ENCODE peak calls at places on chromosomes 1 and 21, in ten cellular contexts. Z is prostate gland; I is mesenchymal stem cell; V is spleen; Q is sigmoid colon; M is small intestine; J is MM.1S; W is effector memory CD4-positive, alpha-beta T cell; F is uterus; T is fibroblast of lung. K is an unnamed sample. For H3K27me3, the result is how much of the 10 kb centered on the place peaks cover.

GRCh38 chr1:234500269-234500668 is 21.3 kb upstream of the TARBP1 start:
- DNase-seq in Z (no peak), F (peak), J (no peak), I (no peak), T (peak), M (peak), W (no peak), Q (peak), V (no peak), K (peak)

GRCh38 chr1:99886841-99887240 is 36.7 kb downstream of the AGL start:
- DNase-seq in J (no peak), V (no peak), I (no peak), T (no peak), Q (no peak), F (no peak), M (no peak), W (no peak), Z (no peak), K (no peak)

GRCh38 chr1:101314244-101314643 is 77.4 kb downstream of the S1PR1 start:
- DNase-seq in I (peak), V (no peak), Z (no peak), Q (no peak), M (no peak), J (no peak), T (no peak), W (no peak), F (no peak), K (peak)

GRCh38 chr1:91591175-91591968 is 90.7 kb downstream of the CDC7 start:
- DNase-seq in W (no peak), J (peak), M (peak), Z (no peak), I (no peak), T (no peak), V (no peak), F (no peak), Q (no peak), K (no peak)

GRCh38 chr1:7885513-7886298 is 32.8 kb upstream of the UTS2 start:
- DNase-seq in I (no peak), Q (no peak), W (no peak), F (peak), M (peak), J (no peak), Z (no peak), V (no peak), T (no peak), K (no peak)

GRCh38 chr1:15354580-15354965 is 55.1 kb upstream of the EFHD2 start:
- DNase-seq in F (no peak), J (no peak), Q (no peak), W (no peak), I (peak), Z (no peak), T (peak), M (no peak), V (no peak), K (no peak)

GRCh38 chr1:52659356-52659755 is 26.4 kb downstream of the SHISAL2A start:
- DNase-seq in F (no peak), J (no peak), I (peak), W (no peak), V (no peak), Z (no peak), Q (no peak), M (no peak), T (no peak), K (no peak)

GRCh38 chr1:214386747-214387146 is 105.8 kb downstream of the SMYD2 start:
- DNase-seq in Z (no peak), Q (no peak), V (no peak), M (no peak), I (peak), J (no peak), T (peak), F (no peak), W (no peak), K (peak)

GRCh38 chr21:29555601-29556000 is 256.9 kb downstream of the BACH1 start:
- DNase-seq in M (no peak), Q (no peak), Z (no peak), I (no peak), F (no peak), T (no peak), V (no peak), J (no peak), W (no peak), K (no peak)

GRCh38 chr21:39007532-39007931 is 175.7 kb downstream of the PSMG1 start:
- DNase-seq in T (no peak), I (no peak), F (no peak), V (no peak), W (no peak), J (no peak), Q (no peak), M (no peak), Z (peak), K (no peak)

GRCh38 chr1:182330303-182330702 is 61.3 kb downstream of the GLUL start:
- DNase-seq in W (no peak), I (no peak), M (no peak), Q (peak), J (no peak), F (peak), Z (no peak), V (no peak), T (peak), K (no peak)

GRCh38 chr1:70706381-70707173 is 295.5 kb downstream of the CTH start:
- DNase-seq in J (no peak), M (no peak), V (no peak), Z (no peak), W (no peak), F (peak), I (no peak), T (no peak), Q (no peak), K (no peak)

GRCh38 chr1:35340519-35340918 is 72.0 kb downstream of the ZMYM4 start:
- DNase-seq in W (no peak), I (no peak), J (no peak), M (no peak), V (no peak), Q (no peak), T (no peak), Z (no peak), F (no peak), K (no peak)

GRCh38 chr1:207028884-207029283 is 3.7 kb downstream of the C1orf116 start:
- DNase-seq in M (peak), T (no peak), Z (no peak), F (no peak), J (no peak), V (no peak), Q (no peak), I (no peak), W (no peak), K (peak)

GRCh38 chr1:101781437-101781836 is 215.3 kb downstream of the OLFM3 start:
- DNase-seq in Z (peak), F (no peak), T (peak), I (peak), V (no peak), W (no peak), Q (no peak), J (peak), M (peak), K (no peak)

GRCh38 chr1:108691128-108691885 is 803 bp upstream of the PRPF38B start:
- DNase-seq in Q (no peak), W (no peak), J (no peak), F (no peak), T (no peak), I (no peak), Z (peak), M (peak), V (no peak), K (no peak)

GRCh38 chr21:39781331-39781730 is 36.3 kb downstream of the IGSF5 start:
- DNase-seq in W (no peak), I (no peak), V (no peak), T (no peak), Q (no peak), F (no peak), J (no peak), Z (no peak), M (no peak), K (no peak)

GRCh38 chr1:224407546-224408293 is 26.9 kb downstream of the WDR26 start:
- DNase-seq in V (no peak), I (no peak), M (peak), F (no peak), T (no peak), W (no peak), Q (no peak), J (no peak), Z (no peak), K (peak)

GRCh38 chr1:117674521-117675400 is 68.9 kb downstream of the TENT5C start:
- DNase-seq in Z (no peak), T (no peak), W (peak), V (no peak), F (no peak), I (no peak), J (peak), Q (no peak), M (peak), K (peak)

GRCh38 chr1:209869242-209870149 is 41.7 kb downstream of the UTP25 start:
- DNase-seq in Z (no peak), V (no peak), J (no peak), Q (no peak), W (no peak), F (no peak), M (no peak), I (no peak), T (peak), K (no peak)

GRCh38 chr1:107879927-107880326 is 85.1 kb downstream of the VAV3 start:
- DNase-seq in I (no peak), V (no peak), T (no peak), F (no peak), M (no peak), Q (no peak), Z (no peak), J (no peak), W (no peak), K (peak)

GRCh38 chr1:30649321-30649991 is 73.9 kb downstream of the MATN1 start:
- DNase-seq in W (no peak), V (no peak), M (peak), F (no peak), Z (no peak), J (no peak), Q (no peak), T (no peak), I (no peak), K (no peak)

GRCh38 chr1:71656902-71657301 is 576.1 kb upstream of the ZRANB2 start:
- DNase-seq in M (no peak), T (no peak), J (no peak), Q (no peak), I (no peak), F (no peak), Z (no peak), V (no peak), W (no peak), K (no peak)

GRCh38 chr1:222654849-222655248 is 37.0 kb downstream of the MIA3 start:
- DNase-seq in F (no peak), J (peak), W (peak), T (no peak), Z (no peak), M (peak), V (peak), Q (no peak), I (peak), K (peak)

GRCh38 chr1:152047607-152047953 is 10.8 kb upstream of the S100A11 start:
- DNase-seq in Q (peak), J (no peak), W (no peak), Z (peak), I (no peak), V (no peak), F (peak), T (no peak), M (no peak), K (peak)

GRCh38 chr21:46121286-46122221 is 23.6 kb downstream of the COL6A2 start:
- DNase-seq in F (peak), I (no peak), M (no peak), Q (peak), V (peak), Z (no peak), T (no peak), W (no peak), J (no peak), K (peak)

GRCh38 chr21:41727784-41728763 is 38.8 kb downstream of the RIPK4 start:
- DNase-seq in Z (no peak), F (no peak), J (no peak), W (no peak), I (no peak), T (no peak), M (no peak), Q (no peak), V (no peak), K (no peak)

GRCh38 chr1:52238474-52238873 is 96.6 kb downstream of the ZFYVE9 start:
- DNase-seq in T (peak), J (no peak), F (no peak), Z (no peak), Q (no peak), W (no peak), V (no peak), M (no peak), I (peak), K (no peak)

GRCh38 chr1:203682401-203683383 is 56.1 kb downstream of the ATP2B4 start:
- DNase-seq in T (no peak), Z (no peak), M (peak), J (peak), W (peak), Q (no peak), I (no peak), F (peak), V (no peak), K (no peak)

GRCh38 chr1:10181154-10181553 is 29.2 kb upstream of the KIF1B start:
- DNase-seq in Q (no peak), W (no peak), I (no peak), J (no peak), V (no peak), Z (no peak), F (no peak), T (no peak), M (no peak), K (no peak)
- H3K4me3 ChIP-seq in Q (no peak), W (no peak), I (no peak), J (no peak), V (no peak), Z (no peak), F (no peak), T (no peak), M (no peak), K (no peak)

GRCh38 chr1:54978528-54979326 is 1.7 kb upstream of the TMEM61 start:
- DNase-seq in F (no peak), V (no peak), M (no peak), Q (no peak), J (no peak), I (no peak), W (no peak), T (no peak), Z (no peak), K (no peak)
- H3K27me3 ChIP-seq in F (under half), V (under half), M (under half), Q (half or more), J (under half), I (under half), W (under half), T (under half), Z (under half), K (under half)

GRCh38 chr1:27152004-27152828 is 2.7 kb downstream of the SLC9A1 start:
- DNase-seq in V (no peak), J (no peak), T (peak), M (no peak), I (no peak), Z (no peak), W (no peak), F (no peak), Q (no peak), K (no peak)
- H3K4me3 ChIP-seq in V (no peak), J (no peak), T (peak), M (no peak), I (no peak), Z (peak), W (no peak), F (peak), Q (peak), K (peak)

GRCh38 chr1:21509351-21510112 is at the start of gene ALPL:
- DNase-seq in F (no peak), M (no peak), T (no peak), V (peak), Z (no peak), I (no peak), W (no peak), Q (no peak), J (no peak), K (no peak)
- H3K27me3 ChIP-seq in F (under half), M (under half), T (under half), V (under half), Z (under half), I (under half), W (under half), Q (half or more), J (half or more), K (under half)

GRCh38 chr1:170073893-170074249 is 624 bp downstream of the KIFAP3 start:
- DNase-seq in M (no peak), Z (no peak), Q (no peak), F (no peak), I (no peak), T (no peak), V (peak), J (no peak), W (no peak), K (no peak)

GRCh38 chr1:170076199-170076598 is 1.7 kb upstream of the KIFAP3 start:
- DNase-seq in V (no peak), T (no peak), Z (no peak), F (no peak), M (no peak), J (no peak), Q (no peak), W (no peak), I (no peak), K (no peak)

GRCh38 chr1:170074250-170075157 is at the start of gene KIFAP3:
- DNase-seq in F (peak), W (peak), V (peak), I (peak), J (peak), Q (peak), M (peak), Z (peak), T (peak), K (peak)

GRCh38 chr1:170077926-170078325 is 3.4 kb upstream of the KIFAP3 start:
- DNase-seq in I (no peak), J (no peak), Q (no peak), V (no peak), T (no peak), Z (no peak), W (no peak), F (no peak), M (no peak), K (no peak)

DNA sequence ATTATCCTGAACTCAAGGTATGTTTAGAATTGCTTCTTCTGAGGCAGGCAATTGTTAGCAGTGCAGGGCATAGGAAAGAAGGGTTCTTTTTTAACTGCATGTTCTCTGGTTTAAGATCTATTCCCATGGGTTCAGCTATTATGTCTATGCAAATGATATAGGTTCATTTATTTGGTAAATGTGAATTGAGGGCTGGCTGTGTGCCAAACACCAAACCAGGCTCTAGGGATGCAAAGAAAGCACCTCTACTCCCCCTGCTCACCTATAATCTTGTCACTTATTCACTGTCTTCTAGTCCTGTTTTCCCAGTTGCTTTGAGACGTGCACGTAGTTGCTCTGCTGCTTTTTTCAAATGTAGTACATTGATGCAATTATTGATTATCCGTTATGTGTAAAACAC is 691 bp upstream of the KIFAP3 start:
- DNase-seq in V (no peak), T (no peak), F (peak), J (no peak), M (no peak), I (no peak), Z (no peak), Q (no peak), W (no peak), K (no peak)
- H3K4me3 ChIP-seq in V (peak), T (peak), F (peak), J (peak), M (no peak), I (no peak), Z (peak), Q (peak), W (peak), K (peak)

GRCh38 chr1:156927215-156928042 is 7.0 kb downstream of the LRRC71 start:
- DNase-seq in I (peak), F (peak), W (peak), T (peak), Q (peak), M (peak), J (peak), Z (peak), V (peak), K (peak)

GRCh38 chr1:156925154-156926010 is 5.0 kb downstream of the LRRC71 start:
- DNase-seq in J (no peak), W (no peak), V (no peak), T (no peak), Q (no peak), M (no peak), F (no peak), I (no peak), Z (no peak), K (no peak)

GRCh38 chr1:156924478-156925153 is 4.2 kb downstream of the LRRC71 start:
- DNase-seq in W (no peak), I (no peak), T (no peak), M (no peak), Q (no peak), F (no peak), Z (no peak), V (no peak), J (no peak), K (no peak)

GRCh38 chr1:156928043-156928602 is 7.7 kb downstream of the LRRC71 start:
- DNase-seq in Z (no peak), W (no peak), Q (no peak), T (no peak), F (no peak), V (no peak), J (no peak), I (no peak), M (no peak), K (no peak)

GRCh38 chr1:156926175-156926574 is 5.7 kb downstream of the LRRC71 start:
- DNase-seq in J (no peak), W (no peak), Q (no peak), M (peak), Z (no peak), T (peak), F (no peak), V (no peak), I (peak), K (peak)
- H3K27me3 ChIP-seq in J (half or more), W (half or more), Q (half or more), M (under half), Z (under half), T (under half), F (under half), V (half or more), I (half or more), K (under half)

GRCh38 chr1:205324781-205325180 is 3.2 kb upstream of the NUAK2 start:
- DNase-seq in F (no peak), V (no peak), J (no peak), T (no peak), Z (no peak), M (peak), I (peak), Q (no peak), W (no peak), K (no peak)

GRCh38 chr1:205323794-205324193 is 2.2 kb upstream of the NUAK2 start:
- DNase-seq in F (no peak), M (no peak), J (no peak), Q (no peak), W (no peak), V (no peak), I (no peak), Z (no peak), T (no peak), K (no peak)

GRCh38 chr1:205321109-205321958 is at the start of gene NUAK2:
- DNase-seq in M (peak), F (peak), T (peak), Q (peak), V (peak), W (peak), I (peak), J (peak), Z (peak), K (peak)

GRCh38 chr1:205319081-205320018 is 2.2 kb downstream of the NUAK2 start:
- DNase-seq in M (peak), I (peak), Q (peak), F (peak), J (peak), Z (peak), W (no peak), V (peak), T (peak), K (peak)

DNA sequence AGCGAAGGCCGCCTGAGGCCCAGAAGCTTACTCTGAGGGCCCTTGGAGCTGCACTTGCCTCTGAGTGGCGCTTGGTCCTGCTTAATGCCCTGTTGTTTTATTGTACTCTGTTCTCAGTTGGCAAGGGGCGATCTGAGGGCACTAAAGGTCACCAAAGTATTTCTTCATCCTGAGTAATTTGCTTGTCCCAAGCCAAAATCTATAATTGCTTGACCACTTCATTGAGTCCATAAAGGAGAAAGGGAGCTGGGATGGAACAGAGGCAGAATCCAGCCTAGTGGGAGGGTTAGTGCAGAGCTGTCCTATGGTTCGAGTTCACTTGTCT is 376 bp upstream of the NUAK2 start:
- DNase-seq in T (no peak), M (no peak), V (no peak), W (no peak), Q (no peak), I (no peak), J (no peak), Z (no peak), F (no peak), K (no peak)
- H3K4me3 ChIP-seq in T (peak), M (no peak), V (peak), W (peak), Q (peak), I (no peak), J (peak), Z (peak), F (peak), K (peak)